ENCODE peak calls at places on chromosomes 3 and 15, in six cellular contexts. One of them, this sample, is unnamed.

GRCh38 chr15:46280753-46281521 is 646.1 kb downstream of the SQOR start:
- DNase-seq in H1: no peak
- DNase-seq in HepG2: no peak
- DNase-seq in GM12878: no peak
- DNase-seq in WTC11: peak
- DNase-seq in K562: no peak
- DNase-seq in this sample: peak

GRCh38 chr3:159802864-159803263 is 185.8 kb upstream of the IL12A start:
- DNase-seq in H1: no peak
- DNase-seq in HepG2: no peak
- DNase-seq in GM12878: no peak
- DNase-seq in WTC11: no peak
- DNase-seq in K562: no peak
- DNase-seq in this sample: no peak

GRCh38 chr15:77420610-77421369 is at the start of gene HMG20A:
- DNase-seq in H1: peak
- DNase-seq in HepG2: peak
- DNase-seq in GM12878: peak
- DNase-seq in WTC11: peak
- DNase-seq in K562: peak
- DNase-seq in this sample: peak

GRCh38 chr15:98151098-98151497 is 190.6 kb downstream of the ARRDC4 start:
- DNase-seq in H1: no peak
- DNase-seq in HepG2: no peak
- DNase-seq in GM12878: no peak
- DNase-seq in WTC11: no peak
- DNase-seq in K562: no peak
- DNase-seq in this sample: no peak

GRCh38 chr3:144270100-144270499 is 298.5 kb downstream of the DIPK2A start:
- DNase-seq in H1: no peak
- DNase-seq in HepG2: no peak
- DNase-seq in GM12878: no peak
- DNase-seq in WTC11: no peak
- DNase-seq in K562: no peak
- DNase-seq in this sample: no peak

GRCh38 chr3:126924458-126924857 is 58.5 kb upstream of the PLXNA1 start:
- DNase-seq in H1: no peak
- DNase-seq in HepG2: no peak
- DNase-seq in GM12878: no peak
- DNase-seq in WTC11: no peak
- DNase-seq in K562: no peak
- DNase-seq in this sample: no peak

GRCh38 chr15:89575656-89576416 is 567 bp downstream of the TICRR start:
- DNase-seq in H1: peak
- DNase-seq in HepG2: no peak
- DNase-seq in GM12878: no peak
- DNase-seq in WTC11: peak
- DNase-seq in K562: peak
- DNase-seq in this sample: peak

GRCh38 chr15:66253643-66254363 is at the start of gene MEGF11:
- DNase-seq in H1: peak
- DNase-seq in HepG2: no peak
- DNase-seq in GM12878: no peak
- DNase-seq in WTC11: peak
- DNase-seq in K562: no peak
- DNase-seq in this sample: peak

GRCh38 chr3:188884299-188885043 is 287.3 kb upstream of the TPRG1 start:
- DNase-seq in H1: no peak
- DNase-seq in HepG2: no peak
- DNase-seq in GM12878: no peak
- DNase-seq in WTC11: no peak
- DNase-seq in K562: no peak
- DNase-seq in this sample: no peak

GRCh38 chr15:77905301-77905920 is 172.1 kb downstream of the TBC1D2B start:
- DNase-seq in H1: no peak
- DNase-seq in HepG2: no peak
- DNase-seq in GM12878: no peak
- DNase-seq in WTC11: no peak
- DNase-seq in K562: no peak
- DNase-seq in this sample: no peak

GRCh38 chr15:39130556-39131379 is 450.1 kb upstream of the THBS1 start:
- DNase-seq in H1: no peak
- DNase-seq in HepG2: no peak
- DNase-seq in GM12878: no peak
- DNase-seq in WTC11: no peak
- DNase-seq in K562: no peak
- DNase-seq in this sample: no peak

GRCh38 chr3:126750760-126751129 is 46.7 kb downstream of the CHCHD6 start:
- DNase-seq in H1: peak
- DNase-seq in HepG2: no peak
- DNase-seq in GM12878: no peak
- DNase-seq in WTC11: peak
- DNase-seq in K562: no peak
- DNase-seq in this sample: peak

GRCh38 chr3:16801223-16801622 is 83.5 kb upstream of the PLCL2 start:
- DNase-seq in H1: no peak
- DNase-seq in HepG2: no peak
- DNase-seq in GM12878: no peak
- DNase-seq in WTC11: no peak
- DNase-seq in K562: no peak
- DNase-seq in this sample: no peak
- TF ChIP-seq CREB1 in H1: no peak
- TF ChIP-seq CREB1 in HepG2: no peak
- TF ChIP-seq CREB1 in GM12878: no peak
- TF ChIP-seq CREB1 in WTC11: no peak
- TF ChIP-seq CREB1 in K562: no peak
- TF ChIP-seq CREB1 in this sample: no peak

DNA sequence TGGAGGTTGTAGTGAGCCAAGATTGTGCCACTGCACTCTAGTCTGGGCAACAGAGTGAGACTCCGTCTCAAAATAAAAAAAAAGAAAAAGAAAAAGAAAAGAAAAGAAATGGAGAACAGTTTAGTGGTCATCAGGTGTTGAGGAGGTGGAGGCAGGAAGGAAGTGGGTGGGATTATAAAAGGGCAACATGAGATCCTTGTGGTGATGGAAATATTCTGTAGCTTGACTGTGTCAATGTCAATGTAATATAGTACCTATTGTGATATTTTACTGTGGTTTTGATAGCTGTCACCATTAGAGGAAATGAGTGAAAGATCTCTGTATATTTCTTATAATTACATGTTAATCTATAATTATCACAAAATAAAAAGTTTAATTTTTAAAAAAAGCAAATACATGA is 60.8 kb downstream of the TRAT1 start:
- DNase-seq in H1: no peak
- DNase-seq in HepG2: no peak
- DNase-seq in GM12878: no peak
- DNase-seq in WTC11: no peak
- DNase-seq in K562: no peak
- DNase-seq in this sample: no peak
- TF ChIP-seq CREB1 in H1: no peak
- TF ChIP-seq CREB1 in HepG2: no peak
- TF ChIP-seq CREB1 in GM12878: no peak
- TF ChIP-seq CREB1 in WTC11: no peak
- TF ChIP-seq CREB1 in K562: no peak
- TF ChIP-seq CREB1 in this sample: no peak

GRCh38 chr15:34588046-34588674 is 4.7 kb upstream of the GOLGA8B start:
- DNase-seq in H1: peak
- DNase-seq in HepG2: peak
- DNase-seq in GM12878: no peak
- DNase-seq in WTC11: peak
- DNase-seq in K562: peak
- DNase-seq in this sample: peak
- TF ChIP-seq CREB1 in H1: no peak
- TF ChIP-seq CREB1 in HepG2: no peak
- TF ChIP-seq CREB1 in GM12878: no peak
- TF ChIP-seq CREB1 in WTC11: no peak
- TF ChIP-seq CREB1 in K562: no peak
- TF ChIP-seq CREB1 in this sample: no peak

GRCh38 chr3:129573493-129573892 is 30.5 kb downstream of the H1-8 start:
- DNase-seq in H1: no peak
- DNase-seq in HepG2: no peak
- DNase-seq in GM12878: no peak
- DNase-seq in WTC11: no peak
- DNase-seq in K562: no peak
- DNase-seq in this sample: no peak

GRCh38 chr3:129571605-129572547 is 28.9 kb downstream of the H1-8 start:
- DNase-seq in H1: no peak
- DNase-seq in HepG2: no peak
- DNase-seq in GM12878: no peak
- DNase-seq in WTC11: no peak
- DNase-seq in K562: no peak
- DNase-seq in this sample: no peak

GRCh38 chr3:129574206-129574605 is 31.2 kb downstream of the H1-8 start:
- DNase-seq in H1: no peak
- DNase-seq in HepG2: no peak
- DNase-seq in GM12878: no peak
- DNase-seq in WTC11: no peak
- DNase-seq in K562: no peak
- DNase-seq in this sample: no peak

GRCh38 chr3:129569856-129570255 is 26.9 kb downstream of the H1-8 start:
- DNase-seq in H1: no peak
- DNase-seq in HepG2: no peak
- DNase-seq in GM12878: no peak
- DNase-seq in WTC11: no peak
- DNase-seq in K562: no peak
- DNase-seq in this sample: no peak

DNA sequence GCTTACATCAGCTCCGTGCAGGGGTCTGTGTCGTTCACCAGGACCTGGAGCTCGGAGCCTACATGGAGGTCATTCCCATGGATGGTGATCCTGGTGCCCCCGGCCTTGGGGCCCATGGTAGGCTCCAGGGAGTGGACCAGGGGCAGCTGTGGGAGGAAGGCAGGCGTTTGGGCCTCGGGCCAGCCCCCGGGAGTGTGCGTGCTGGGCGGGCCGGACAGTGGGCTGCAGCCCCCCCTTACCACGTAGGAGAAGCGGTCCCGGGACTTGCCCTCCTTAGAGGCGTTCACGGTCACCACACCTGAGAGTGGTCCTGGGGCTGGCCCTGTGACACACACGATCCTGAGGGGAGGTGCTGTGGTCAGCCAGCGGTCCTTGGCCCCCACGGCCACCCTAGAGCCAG is 29.6 kb downstream of the H1-8 start:
- DNase-seq in H1: no peak
- DNase-seq in HepG2: no peak
- DNase-seq in GM12878: no peak
- DNase-seq in WTC11: no peak
- DNase-seq in K562: no peak
- DNase-seq in this sample: no peak
- TF ChIP-seq CREB1 in H1: no peak
- TF ChIP-seq CREB1 in HepG2: no peak
- TF ChIP-seq CREB1 in GM12878: no peak
- TF ChIP-seq CREB1 in WTC11: no peak
- TF ChIP-seq CREB1 in K562: no peak
- TF ChIP-seq CREB1 in this sample: no peak

GRCh38 chr3:99805160-99805559 is 12.5 kb upstream of the CMSS1 start:
- DNase-seq in H1: no peak
- DNase-seq in HepG2: no peak
- DNase-seq in GM12878: no peak
- DNase-seq in WTC11: no peak
- DNase-seq in K562: peak
- DNase-seq in this sample: no peak

GRCh38 chr3:99808163-99808794 is 9.4 kb upstream of the CMSS1 start:
- DNase-seq in H1: peak
- DNase-seq in HepG2: peak
- DNase-seq in GM12878: no peak
- DNase-seq in WTC11: peak
- DNase-seq in K562: peak
- DNase-seq in this sample: peak

GRCh38 chr3:99809565-99809964 is 8.1 kb upstream of the CMSS1 start:
- DNase-seq in H1: no peak
- DNase-seq in HepG2: no peak
- DNase-seq in GM12878: no peak
- DNase-seq in WTC11: no peak
- DNase-seq in K562: no peak
- DNase-seq in this sample: no peak

DNA sequence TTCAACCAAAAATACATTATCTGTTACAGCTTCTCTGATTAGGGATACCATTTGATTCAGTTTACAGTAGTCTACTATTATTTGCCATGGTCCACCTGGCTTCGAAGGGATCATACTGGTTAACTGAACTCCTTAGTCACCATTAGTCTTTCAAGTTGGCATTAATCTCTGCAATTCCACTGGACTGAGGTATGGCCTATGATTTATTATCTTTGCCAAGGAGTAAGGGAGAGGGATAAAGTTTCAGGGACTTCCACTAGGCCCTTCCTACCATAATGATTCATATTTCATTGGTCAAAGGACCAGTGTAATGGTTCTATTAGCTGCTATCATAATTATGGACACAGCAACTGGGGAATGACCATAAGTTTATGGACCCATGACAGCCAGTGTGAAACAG is 7.3 kb upstream of the CMSS1 start:
- DNase-seq in H1: no peak
- DNase-seq in HepG2: no peak
- DNase-seq in GM12878: no peak
- DNase-seq in WTC11: no peak
- DNase-seq in K562: no peak
- DNase-seq in this sample: no peak
- TF ChIP-seq CREB1 in H1: no peak
- TF ChIP-seq CREB1 in HepG2: no peak
- TF ChIP-seq CREB1 in GM12878: no peak
- TF ChIP-seq CREB1 in WTC11: no peak
- TF ChIP-seq CREB1 in K562: no peak
- TF ChIP-seq CREB1 in this sample: no peak

This sample was measured in GM23338.